ENCODE peak calls at places on chromosomes 6 and 20, in nine cellular contexts. L, E, N, I, H, Z, D, S and B are unnamed samples.

GRCh38 chr6:43878823-43879495 is 108.9 kb downstream of the VEGFA start:
- DNase-seq in D (no peak), S (peak), Z (no peak), L (no peak), N (no peak), I (no peak), E (no peak), H (no peak), B (no peak)

GRCh38 chr20:37102571-37102970 is 6.8 kb upstream of the RBL1 start:
- DNase-seq in E (peak), Z (no peak), H (no peak), N (no peak), D (no peak), L (no peak), I (no peak), S (no peak), B (no peak)

GRCh38 chr6:136031982-136032381 is 180.5 kb downstream of the PDE7B start:
- DNase-seq in Z (no peak), L (no peak), H (peak), S (no peak), D (peak), I (peak), N (peak), E (peak), B (peak)

GRCh38 chr20:49559411-49560081 is 8.4 kb downstream of the PTGIS start:
- DNase-seq in S (no peak), I (no peak), D (no peak), H (no peak), Z (no peak), L (no peak), N (no peak), E (no peak), B (no peak)

GRCh38 chr20:49867453-49868215 is 47.7 kb downstream of the SPATA2 start:
- DNase-seq in H (no peak), S (peak), D (no peak), E (no peak), I (no peak), Z (no peak), N (no peak), L (no peak), B (no peak)

GRCh38 chr6:112603726-112604125 is 256.6 kb downstream of the RFPL4B start:
- DNase-seq in L (no peak), I (no peak), N (no peak), D (no peak), E (no peak), H (no peak), Z (no peak), S (no peak), B (no peak)

GRCh38 chr6:45586216-45587171 is 208.8 kb upstream of the SUPT3H start:
- DNase-seq in H (peak), D (peak), S (peak), Z (no peak), N (peak), L (no peak), E (peak), I (no peak), B (peak)

GRCh38 chr20:4483481-4483880 is 238.2 kb upstream of the PRND start:
- DNase-seq in L (no peak), H (no peak), S (no peak), E (no peak), Z (no peak), N (peak), I (peak), D (no peak), B (peak)

GRCh38 chr20:44720617-44720993 is 5.4 kb downstream of the CCN5 start:
- DNase-seq in E (no peak), I (peak), H (no peak), Z (peak), D (no peak), N (no peak), L (no peak), S (no peak), B (peak)

GRCh38 chr20:17542993-17543412 is 11.8 kb upstream of the BFSP1 start:
- DNase-seq in D (no peak), I (peak), N (no peak), L (no peak), H (no peak), S (no peak), E (no peak), Z (no peak), B (peak)

GRCh38 chr6:75791881-75792280 is 42.8 kb downstream of the MYO6 start:
- DNase-seq in Z (no peak), E (no peak), D (no peak), H (no peak), I (no peak), L (no peak), N (peak), S (no peak), B (peak)

GRCh38 chr6:7811441-7811840 is 85.5 kb downstream of the BMP6 start:
- DNase-seq in E (no peak), I (no peak), S (no peak), D (no peak), N (no peak), H (no peak), L (no peak), Z (no peak), B (no peak)

GRCh38 chr20:37226889-37227288 is 34.7 kb downstream of the GHRH start:
- DNase-seq in D (no peak), I (peak), H (no peak), N (no peak), Z (no peak), S (no peak), L (peak), E (no peak), B (peak)

GRCh38 chr6:74066168-74066871 is 370.3 kb downstream of the CD109 start:
- DNase-seq in I (peak), D (no peak), Z (no peak), E (no peak), S (no peak), N (peak), H (no peak), L (no peak), B (peak)

GRCh38 chr6:133240511-133241087 is 558 bp upstream of the EYA4 start:
- DNase-seq in Z (no peak), L (no peak), I (peak), E (no peak), D (no peak), S (peak), N (peak), H (no peak), B (no peak)

GRCh38 chr6:168058691-168059551 is 20.1 kb downstream of the FRMD1 start:
- DNase-seq in N (no peak), S (peak), D (no peak), I (no peak), Z (no peak), E (peak), L (no peak), H (peak), B (no peak)

GRCh38 chr6:47595785-47596184 is 102.6 kb upstream of the ADGRF4 start:
- DNase-seq in Z (no peak), D (no peak), E (no peak), I (no peak), S (no peak), N (peak), L (no peak), H (no peak), B (no peak)

GRCh38 chr6:89308525-89309400 is 6.3 kb downstream of the GABRR2 start:
- DNase-seq in L (no peak), D (no peak), E (no peak), H (no peak), I (no peak), S (no peak), N (no peak), Z (no peak), B (no peak)

GRCh38 chr6:170291271-170292110 is 613 bp upstream of the DLL1 start:
- DNase-seq in I (no peak), N (peak), D (peak), L (peak), S (peak), E (peak), Z (peak), H (no peak), B (peak)

GRCh38 chr6:137148291-137149076 is 25.0 kb downstream of the IL22RA2 start:
- DNase-seq in L (no peak), E (no peak), Z (peak), N (peak), D (no peak), H (no peak), S (no peak), I (peak), B (peak)

GRCh38 chr6:2478200-2478599 is 232.8 kb upstream of the GMDS start:
- DNase-seq in S (no peak), I (peak), Z (no peak), E (no peak), H (no peak), D (no peak), L (no peak), N (no peak), B (peak)

GRCh38 chr20:34190679-34191090 is 50.5 kb upstream of the ASIP start:
- DNase-seq in I (peak), L (peak), N (peak), D (peak), Z (peak), H (peak), E (peak), S (peak), B (peak)

GRCh38 chr20:3687655-3688054 is 5.8 kb upstream of the ADAM33 start:
- DNase-seq in E (no peak), S (peak), I (peak), H (peak), N (peak), D (no peak), Z (no peak), L (no peak), B (peak)

GRCh38 chr6:117911660-117912059 is 4.6 kb downstream of the SLC35F1 start:
- DNase-seq in Z (no peak), I (no peak), D (no peak), N (no peak), E (no peak), S (no peak), L (no peak), H (no peak), B (no peak)

GRCh38 chr6:151723152-151723551 is 84.3 kb upstream of the ESR1 start:
- DNase-seq in H (no peak), I (no peak), L (no peak), Z (no peak), E (no peak), N (no peak), D (no peak), S (no peak), B (no peak)

GRCh38 chr6:108597601-108598315 is 37.0 kb downstream of the FOXO3 start:
- DNase-seq in D (peak), N (no peak), H (no peak), I (peak), L (no peak), E (no peak), Z (no peak), S (no peak), B (peak)

GRCh38 chr6:1984346-1984994 is 260.9 kb downstream of the GMDS start:
- DNase-seq in H (no peak), N (no peak), I (no peak), E (no peak), S (no peak), L (no peak), D (no peak), Z (no peak), B (no peak)

GRCh38 chr20:9353916-9354276 is 160.5 kb upstream of the LAMP5 start:
- DNase-seq in L (no peak), H (no peak), Z (no peak), E (no peak), N (no peak), S (no peak), D (no peak), I (peak), B (peak)

GRCh38 chr6:130848945-130849344 is 21.7 kb downstream of the SMLR1 start:
- DNase-seq in H (peak), D (no peak), N (peak), Z (no peak), E (peak), L (no peak), S (no peak), I (no peak), B (no peak)

GRCh38 chr20:4607287-4607713 is 114.4 kb upstream of the PRND start:
- DNase-seq in L (peak), D (peak), E (peak), H (peak), I (peak), N (peak), S (peak), Z (no peak), B (peak)

GRCh38 chr6:155717369-155717768 is 261.7 kb upstream of the NOX3 start:
- DNase-seq in N (no peak), E (no peak), D (no peak), S (no peak), I (no peak), L (no peak), Z (no peak), H (no peak), B (no peak)

GRCh38 chr6:152094992-152095592 is 287.6 kb downstream of the ESR1 start:
- DNase-seq in H (peak), Z (peak), S (no peak), L (peak), D (no peak), I (peak), N (peak), E (no peak), B (peak)

GRCh38 chr20:62707981-62708521 is 585 bp upstream of the NTSR1 start:
- DNase-seq in N (no peak), D (peak), I (no peak), L (no peak), H (no peak), S (peak), Z (no peak), E (peak), B (no peak)

GRCh38 chr6:164108869-164109769 is 694.6 kb downstream of the QKI start:
- DNase-seq in I (no peak), L (no peak), S (no peak), E (no peak), Z (peak), H (no peak), D (no peak), N (peak), B (no peak)

GRCh38 chr6:164107297-164107995 is 692.9 kb downstream of the QKI start:
- DNase-seq in Z (no peak), N (peak), L (no peak), D (no peak), S (no peak), I (no peak), H (no peak), E (no peak), B (no peak)

GRCh38 chr6:164106345-164106769 is 691.8 kb downstream of the QKI start:
- DNase-seq in H (peak), E (peak), N (no peak), L (no peak), I (no peak), Z (no peak), D (peak), S (peak), B (no peak)

GRCh38 chr6:164108092-164108491 is 693.6 kb downstream of the QKI start:
- DNase-seq in D (no peak), Z (no peak), S (no peak), E (no peak), I (no peak), H (no peak), N (no peak), L (no peak), B (no peak)

DNA sequence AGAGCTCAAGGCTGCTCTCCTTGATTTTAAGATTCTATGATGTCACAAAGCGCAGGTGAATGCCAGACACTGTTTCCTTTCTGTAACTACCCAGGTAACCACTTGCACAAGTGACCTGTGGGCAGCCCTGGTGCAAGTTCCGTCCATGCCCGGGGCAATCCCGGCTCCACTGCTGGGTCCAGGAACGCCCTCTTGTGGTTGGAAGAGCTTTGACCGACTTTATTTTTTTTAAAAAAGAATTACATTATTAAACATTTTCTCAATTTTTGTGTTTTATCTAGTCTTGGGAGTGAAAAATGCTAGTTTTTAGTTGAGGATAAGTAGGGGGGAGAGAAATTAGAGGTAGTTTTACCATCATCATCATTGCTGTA is 695.2 kb downstream of the QKI start:
- DNase-seq in I (no peak), H (peak), D (peak), N (peak), S (no peak), L (no peak), Z (peak), E (peak), B (no peak)
- TF ChIP-seq CTCF in I (no peak), H (peak), D (peak), N (no peak), S (peak), L (no peak), Z (peak), E (peak), B (no peak)

DNA sequence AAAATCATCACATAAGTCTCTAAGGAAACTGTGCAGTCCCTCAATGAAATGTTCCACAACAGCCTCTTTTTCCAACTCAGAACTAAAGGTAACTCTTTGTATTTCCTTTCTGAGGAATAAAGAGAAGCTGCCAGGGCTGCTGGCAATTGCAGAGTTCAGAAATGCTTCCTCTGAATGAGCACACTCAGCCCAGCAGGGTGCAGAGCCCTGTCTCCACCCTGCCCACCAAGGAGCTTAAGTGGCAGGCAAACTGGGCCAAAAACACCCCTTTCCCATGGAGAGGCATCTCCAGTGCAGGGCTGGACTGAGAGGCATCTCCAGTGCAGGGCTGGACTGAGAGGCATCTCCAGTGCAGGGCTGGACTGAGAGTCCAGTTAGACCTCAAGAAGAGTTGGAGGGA is 255.4 kb downstream of the GMPR start:
- DNase-seq in D (no peak), N (no peak), E (no peak), Z (no peak), S (no peak), I (no peak), H (no peak), L (no peak), B (no peak)
- H3K4me3 ChIP-seq in D (no peak), N (no peak), E (no peak), Z (no peak), S (no peak), I (no peak), H (no peak), L (no peak), B (no peak)

GRCh38 chr20:59042151-59042795 is at the start of gene PRELID3B:
- DNase-seq in Z (no peak), H (peak), N (no peak), D (peak), I (no peak), S (peak), L (no peak), E (peak), B (peak)
- TF ChIP-seq CTCF in Z (peak), H (peak), N (no peak), D (no peak), I (no peak), S (no peak), L (no peak), E (no peak), B (no peak)

GRCh38 chr20:47318027-47318595 is 38.4 kb downstream of the ZMYND8 start:
- DNase-seq in Z (peak), L (peak), N (peak), H (peak), D (no peak), E (no peak), S (peak), I (peak), B (peak)
- H3K4me3 ChIP-seq in Z (peak), L (no peak), N (peak), H (peak), D (no peak), E (no peak), S (no peak), I (no peak), B (peak)

GRCh38 chr20:23043376-23043775 is 6.1 kb downstream of the THBD start:
- DNase-seq in H (peak), I (no peak), E (no peak), S (no peak), D (peak), N (no peak), L (no peak), Z (no peak), B (no peak)
- TF ChIP-seq CTCF in H (no peak), I (no peak), E (no peak), S (no peak), D (peak), N (no peak), L (no peak), Z (no peak), B (no peak)

DNA sequence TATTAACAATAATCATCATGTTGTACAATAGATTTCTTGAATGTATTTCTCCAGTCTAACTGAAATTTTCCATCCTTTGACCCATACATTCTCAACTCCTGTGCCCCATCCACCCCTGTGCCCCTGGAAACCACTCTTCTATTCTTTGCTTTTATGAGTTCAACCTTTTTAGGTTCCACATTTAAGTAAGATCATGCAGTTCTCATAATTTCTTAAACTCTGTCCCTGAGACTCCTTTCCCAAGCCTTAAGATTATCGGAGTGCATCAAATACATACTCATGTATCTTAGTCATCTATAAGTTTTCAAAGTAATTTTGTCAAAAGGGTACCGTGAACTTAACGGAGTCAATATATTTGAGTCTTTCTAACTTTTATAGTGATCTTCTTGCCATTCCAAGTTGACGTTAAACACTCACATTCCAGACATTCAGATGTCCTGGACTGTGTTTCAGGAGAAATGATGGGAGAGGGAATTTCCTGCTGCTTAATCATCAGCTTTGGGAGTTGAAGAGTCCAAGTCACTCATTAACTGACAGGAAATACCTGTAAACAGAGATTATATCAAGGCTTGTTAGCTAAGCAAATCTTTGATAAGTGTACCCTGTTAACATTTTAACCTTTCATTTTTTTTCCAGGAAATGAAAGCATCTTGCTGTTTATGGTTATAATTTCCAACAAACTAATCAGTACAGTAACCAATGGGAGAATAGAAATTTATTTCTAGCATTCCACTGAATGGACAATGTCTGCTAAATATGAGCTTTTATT is 73.3 kb downstream of the ADGRG6 start:
- DNase-seq in H (no peak), S (no peak), N (peak), L (no peak), D (no peak), Z (no peak), I (peak), E (no peak), B (peak)
- H3K4me3 ChIP-seq in H (no peak), S (no peak), N (no peak), L (no peak), D (no peak), Z (no peak), I (no peak), E (no peak), B (no peak)